ENCODE peak calls at places on chromosomes 16 and 17, in nine cellular contexts. N is left ventricle myocardium inferior, G is heart left ventricle, I is breast epithelium, E is mesenchymal stem cell, W is mammary epithelial cell, C is lung, R is tibial nerve, M is PC-3. X is an unnamed sample. For H3K4me1, the result is how much of the 10 kb centered on the place peaks cover.

GRCh38 chr17:76384987-76385891 is 830 bp downstream of the SPHK1 start:
- DNase-seq in N (peak), G (peak), I (no peak), E (peak), W (peak), C (no peak), R (no peak), M (peak), X (peak)

GRCh38 chr17:9928601-9929341 is 23.7 kb upstream of the RCVRN start:
- DNase-seq in N (no peak), G (no peak), I (no peak), E (peak), W (no peak), C (no peak), R (no peak), M (peak), X (no peak)

GRCh38 chr17:2025622-2026309 is 632 bp upstream of the RTN4RL1 start:
- DNase-seq in N (peak), G (peak), I (peak), E (peak), W (peak), C (peak), R (peak), M (peak), X (peak)

GRCh38 chr17:47736501-47737211 is 3.6 kb downstream of the TBX21 start:
- DNase-seq in N (no peak), G (no peak), I (peak), E (no peak), W (no peak), C (no peak), R (no peak), M (no peak), X (no peak)

GRCh38 chr16:1825381-1825863 is 1.2 kb downstream of the HAGH start:
- DNase-seq in N (no peak), G (no peak), I (no peak), E (no peak), W (no peak), C (no peak), R (no peak), M (no peak), X (no peak)

GRCh38 chr17:40035162-40035559 is 19.0 kb downstream of the MED24 start:
- DNase-seq in N (no peak), G (no peak), I (no peak), E (peak), W (no peak), C (no peak), R (no peak), M (no peak), X (no peak)

GRCh38 chr17:27473748-27474609 is 17.7 kb downstream of the KSR1 start:
- DNase-seq in N (peak), G (peak), I (no peak), E (peak), W (no peak), C (peak), R (no peak), M (no peak), X (no peak)

GRCh38 chr17:64779344-64780095 is 117.4 kb upstream of the SMURF2 start:
- DNase-seq in N (no peak), G (no peak), I (no peak), E (no peak), W (no peak), C (no peak), R (no peak), M (peak), X (peak)

GRCh38 chr16:4351880-4352279 is 759 bp upstream of the PAM16 start:
- DNase-seq in N (no peak), G (no peak), I (no peak), E (peak), W (no peak), C (no peak), R (no peak), M (peak), X (no peak)

GRCh38 chr16:66742409-66742808 is 9.0 kb downstream of the DYNC1LI2 start:
- DNase-seq in N (no peak), G (no peak), I (no peak), E (no peak), W (no peak), C (no peak), R (no peak), M (no peak), X (no peak)

GRCh38 chr16:81136331-81137011 is 40.3 kb upstream of the GCSH start:
- DNase-seq in N (no peak), G (no peak), I (no peak), E (no peak), W (no peak), C (no peak), R (no peak), M (no peak), X (no peak)

GRCh38 chr16:84547539-84548058 is 43.1 kb upstream of the MEAK7 start:
- DNase-seq in N (no peak), G (no peak), I (no peak), E (no peak), W (no peak), C (no peak), R (no peak), M (no peak), X (no peak)

GRCh38 chr16:57163842-57164241 is 22.0 kb downstream of the PSME3IP1 start:
- DNase-seq in N (no peak), G (no peak), I (no peak), E (no peak), W (no peak), C (no peak), R (no peak), M (no peak), X (no peak)

GRCh38 chr16:88357306-88358032 is 25.3 kb upstream of the ZNF469 start:
- DNase-seq in N (peak), G (no peak), I (no peak), E (no peak), W (no peak), C (no peak), R (no peak), M (no peak), X (peak)

GRCh38 chr17:909642-910323 is 69.8 kb downstream of the NXN start:
- DNase-seq in N (no peak), G (peak), I (no peak), E (peak), W (no peak), C (no peak), R (no peak), M (no peak), X (no peak)

GRCh38 chr16:3087836-3088235 is 11.3 kb downstream of the ZSCAN10 start:
- DNase-seq in N (no peak), G (peak), I (no peak), E (no peak), W (no peak), C (no peak), R (no peak), M (no peak), X (no peak)

GRCh38 chr17:29155966-29156338 is 24.2 kb downstream of the MYO18A start:
- DNase-seq in N (no peak), G (no peak), I (no peak), E (peak), W (no peak), C (no peak), R (no peak), M (no peak), X (no peak)

GRCh38 chr17:29156781-29157180 is 23.4 kb downstream of the MYO18A start:
- DNase-seq in N (no peak), G (no peak), I (no peak), E (no peak), W (no peak), C (no peak), R (no peak), M (no peak), X (no peak)

GRCh38 chr17:29157310-29157709 is 22.9 kb downstream of the MYO18A start:
- DNase-seq in N (no peak), G (no peak), I (no peak), E (no peak), W (no peak), C (no peak), R (no peak), M (no peak), X (no peak)

GRCh38 chr17:29155235-29155965 is 24.8 kb downstream of the MYO18A start:
- DNase-seq in N (no peak), G (no peak), I (no peak), E (peak), W (peak), C (no peak), R (no peak), M (peak), X (peak)

DNA sequence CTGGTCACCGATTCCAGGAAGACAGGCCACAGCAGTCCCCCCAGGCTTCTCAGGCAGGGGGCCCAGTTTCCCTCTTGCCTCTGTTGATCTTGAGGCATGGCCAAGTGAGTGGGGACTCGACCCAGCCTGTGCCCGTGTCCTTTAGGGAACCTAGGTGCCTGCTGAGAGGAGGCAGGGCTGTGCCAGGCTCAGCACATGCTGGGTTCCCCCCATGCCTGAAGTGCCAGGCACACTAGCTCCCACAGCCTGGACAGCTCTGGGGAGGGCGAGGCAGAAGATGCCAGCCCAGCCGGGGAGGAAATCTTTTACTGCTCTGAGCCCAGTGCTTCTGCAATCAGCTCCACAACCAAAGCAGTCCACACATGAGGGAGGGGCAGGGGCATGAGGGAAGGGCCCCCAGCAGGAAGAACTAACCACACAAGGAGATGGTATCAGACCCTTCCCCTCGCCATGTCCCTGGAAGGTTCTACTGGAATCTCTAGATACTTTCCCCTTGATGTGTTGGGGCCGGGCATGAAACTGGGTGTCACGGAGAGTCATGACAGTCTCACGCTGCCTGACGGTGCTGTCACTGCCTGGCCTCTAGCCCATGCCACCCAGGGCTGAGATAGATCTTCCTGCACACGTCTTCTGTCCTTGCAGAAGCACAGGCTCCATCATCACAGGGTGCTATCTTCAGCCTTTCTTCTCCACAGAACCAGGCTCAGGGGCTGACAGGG is 25.5 kb downstream of the MYO18A start:
- DNase-seq in N (peak), G (no peak), I (peak), E (no peak), W (no peak), C (no peak), R (no peak), M (no peak), X (peak)
- H3K4me3 ChIP-seq in N (peak), G (no peak), I (no peak), E (peak), W (no peak), C (no peak), R (no peak), M (no peak), X (no peak)

GRCh38 chr17:22512506-22512905 is 820.2 kb downstream of the KCNJ18 start:
- DNase-seq in N (no peak), G (no peak), I (no peak), E (no peak), W (no peak), C (no peak), R (no peak), M (no peak), X (no peak)
- H3K27ac ChIP-seq in N (no peak), G (no peak), I (no peak), E (no peak), W (no peak), C (no peak), R (no peak), M (no peak), X (no peak)

GRCh38 chr16:16994831-16995230 is 475.9 kb downstream of the XYLT1 start:
- DNase-seq in N (no peak), G (no peak), I (no peak), E (no peak), W (no peak), C (no peak), R (no peak), M (no peak), X (no peak)
- H3K4me1 ChIP-seq in N (under half), G (under half), I (under half), E (under half), W (under half), C (under half), R (under half), M (under half), X (under half)

GRCh38 chr17:56809820-56810179 is 23.9 kb downstream of the C17orf67 start:
- DNase-seq in N (no peak), G (no peak), I (no peak), E (no peak), W (no peak), C (no peak), R (no peak), M (no peak), X (no peak)

GRCh38 chr17:56810846-56811775 is 22.6 kb downstream of the C17orf67 start:
- DNase-seq in N (no peak), G (no peak), I (no peak), E (no peak), W (no peak), C (no peak), R (no peak), M (no peak), X (no peak)

GRCh38 chr17:56809106-56809819 is 24.5 kb downstream of the C17orf67 start:
- DNase-seq in N (no peak), G (no peak), I (no peak), E (no peak), W (no peak), C (no peak), R (no peak), M (no peak), X (no peak)

GRCh38 chr17:56808503-56808902 is 25.2 kb downstream of the C17orf67 start:
- DNase-seq in N (no peak), G (no peak), I (no peak), E (no peak), W (peak), C (no peak), R (no peak), M (no peak), X (no peak)

GRCh38 chr17:56810286-56810781 is 23.4 kb downstream of the C17orf67 start:
- DNase-seq in N (peak), G (no peak), I (no peak), E (no peak), W (no peak), C (no peak), R (no peak), M (no peak), X (no peak)
- H3K4me3 ChIP-seq in N (no peak), G (no peak), I (no peak), E (no peak), W (no peak), C (no peak), R (no peak), M (no peak), X (no peak)